ENCODE peak calls at places on chromosomes 16 and 17, in seven cellular contexts. M is lower lobe of right lung; Q is RWPE1; V is stomach; T is ascending aorta; C is CD8-positive, alpha-beta memory T cell; B is SJSA1. D is an unnamed sample.

GRCh38 chr17:18997650-18998196 is 6.8 kb downstream of the FAM83G start:
- DNase-seq in B (no peak), T (no peak), C (no peak), V (no peak), M (no peak), Q (no peak), D (no peak)

GRCh38 chr17:2924211-2924610 is 128.0 kb downstream of the RAP1GAP2 start:
- DNase-seq in V (no peak), B (no peak), M (no peak), C (no peak), Q (peak; percentile 14), T (no peak), D (no peak)

GRCh38 chr17:82236142-82236971 is 7.5 kb downstream of the SLC16A3 start:
- DNase-seq in Q (no peak), C (peak; percentile 58), V (peak; percentile 75), T (no peak), M (peak; percentile 80), B (peak; percentile 67), D (peak; percentile 88)

GRCh38 chr16:11383481-11384183 is 38.4 kb downstream of the RMI2 start:
- DNase-seq in M (no peak), V (no peak), T (no peak), Q (no peak), C (no peak), B (no peak), D (no peak)

GRCh38 chr17:16962804-16963203 is 9.1 kb downstream of the TNFRSF13B start:
- DNase-seq in V (no peak), C (no peak), M (no peak), B (no peak), Q (no peak), T (no peak), D (peak; percentile 38)

GRCh38 chr16:15523939-15524338 is 89.6 kb downstream of the BMERB1 start:
- DNase-seq in B (no peak), T (no peak), Q (no peak), C (no peak), V (no peak), M (no peak), D (no peak)

GRCh38 chr17:290121-290521 is 62.5 kb downstream of the RPH3AL start:
- DNase-seq in Q (no peak), B (no peak), T (no peak), C (no peak), V (no peak), M (peak; percentile 28), D (no peak)

GRCh38 chr17:7167832-7168231 is 11.3 kb downstream of the ASGR1 start:
- DNase-seq in V (no peak), Q (no peak), B (no peak), T (no peak), C (no peak), M (no peak), D (no peak)

GRCh38 chr17:19338031-19338990 is 24.2 kb downstream of the B9D1 start:
- DNase-seq in V (peak; percentile 74), Q (no peak), M (peak; percentile 81), T (peak; percentile 7), B (peak; percentile 56), C (peak; percentile 45), D (peak; percentile 84)

GRCh38 chr17:73984981-73985380 is 218.5 kb upstream of the RPL38 start:
- DNase-seq in B (no peak), C (no peak), Q (no peak), V (no peak), T (no peak), M (no peak), D (no peak)

GRCh38 chr16:48479955-48480354 is 94.7 kb upstream of the SIAH1 start:
- DNase-seq in C (no peak), M (no peak), Q (no peak), B (no peak), T (no peak), V (no peak), D (no peak)

GRCh38 chr17:17508019-17508535 is 11.9 kb upstream of the RASD1 start:
- DNase-seq in M (peak; percentile 24), C (no peak), V (no peak), B (no peak), T (no peak), Q (no peak), D (no peak)

GRCh38 chr16:53967172-53967571 is 263.2 kb downstream of the FTO start:
- DNase-seq in M (no peak), V (no peak), C (no peak), Q (no peak), B (no peak), T (no peak), D (no peak)

GRCh38 chr16:86692476-86692875 is 114.1 kb downstream of the FOXL1 start:
- DNase-seq in B (no peak), M (no peak), V (no peak), T (no peak), C (no peak), Q (no peak), D (no peak)

GRCh38 chr16:16120382-16121184 is 102.7 kb downstream of the ABCC6 start:
- DNase-seq in T (no peak), V (peak; percentile 56), B (no peak), Q (no peak), M (peak; percentile 56), C (no peak), D (no peak)

GRCh38 chr16:76913046-76913445 is 277.9 kb upstream of the MON1B start:
- DNase-seq in M (no peak), B (no peak), Q (peak; percentile 10), V (no peak), C (no peak), T (no peak), D (no peak)

GRCh38 chr16:50185005-50185505 is 31.9 kb downstream of the TENT4B start:
- DNase-seq in T (no peak), V (no peak), B (no peak), C (no peak), Q (no peak), M (no peak), D (no peak)

GRCh38 chr16:50182441-50182840 is 29.3 kb downstream of the TENT4B start:
- DNase-seq in T (no peak), V (no peak), C (no peak), B (no peak), M (no peak), Q (no peak), D (no peak)

GRCh38 chr16:50188619-50189136 is 35.6 kb downstream of the TENT4B start:
- DNase-seq in Q (no peak), B (no peak), C (no peak), M (no peak), T (no peak), V (no peak), D (no peak)

GRCh38 chr16:50178397-50179018 is 25.4 kb downstream of the TENT4B start:
- DNase-seq in T (no peak), V (no peak), C (no peak), M (no peak), Q (no peak), B (no peak), D (no peak)

GRCh38 chr16:50183316-50183715 is 30.2 kb downstream of the TENT4B start:
- DNase-seq in T (no peak), C (no peak), V (no peak), B (no peak), Q (no peak), M (no peak), D (no peak)
- H3K27ac ChIP-seq in T (peak overlapping the region; percentile 37), C (no peak overlapping the region), V (no peak overlapping the region), B (no peak overlapping the region), Q (peak overlapping the region; percentile 62), M (no peak overlapping the region), D (no peak overlapping the region)

GRCh38 chr17:15261063-15261817 is 3.9 kb downstream of the PMP22 start:
- DNase-seq in B (peak; percentile 80), T (no peak), Q (no peak), V (peak; percentile 36), M (peak; percentile 54), C (no peak), D (peak; percentile 74)
- H3K27ac ChIP-seq in B (peak overlapping the region; percentile 74), T (peak overlapping the region; percentile 98), Q (peak overlapping the region; percentile 93), V (peak overlapping the region; percentile 99), M (peak overlapping the region; percentile 91), C (no peak overlapping the region), D (peak overlapping the region; percentile 72)

GRCh38 chr17:42268236-42268635 is 8.0 kb downstream of the STAT5B start:
- DNase-seq in C (no peak), B (no peak), V (no peak), M (no peak), Q (no peak), T (no peak), D (no peak)
- H3K27ac ChIP-seq in C (peak overlapping the region; percentile 13), B (no peak overlapping the region), V (no peak overlapping the region), M (no peak overlapping the region), Q (no peak overlapping the region), T (no peak overlapping the region), D (no peak overlapping the region)

GRCh38 chr16:2458887-2459646 is 842 bp upstream of the TEDC2 start:
- DNase-seq in T (no peak), V (no peak), C (no peak), Q (no peak), B (no peak), M (no peak), D (no peak)

GRCh38 chr16:2460391-2460713 is 443 bp downstream of the TEDC2 start:
- DNase-seq in B (no peak), Q (no peak), V (no peak), M (no peak), C (no peak), T (no peak), D (no peak)

GRCh38 chr16:2460916-2461315 is 1.0 kb downstream of the TEDC2 start:
- DNase-seq in B (no peak), Q (no peak), V (no peak), C (no peak), M (no peak), T (no peak), D (no peak)

GRCh38 chr16:2457946-2458345 is 2.0 kb upstream of the TEDC2 start:
- DNase-seq in Q (no peak), B (no peak), T (no peak), M (no peak), C (no peak), V (no peak), D (no peak)

GRCh38 chr16:2459647-2460390 is at the start of gene TEDC2:
- DNase-seq in Q (peak; percentile 97), B (peak; percentile 97), M (peak; percentile 98), V (peak; percentile 98), C (peak; percentile 98), T (peak; percentile 79), D (peak; percentile 97)
- H3K27ac ChIP-seq in Q (peak within 1 kb of the TSS; percentile 75), B (peak within 1 kb of the TSS; percentile 12), M (no peak within 1 kb of the TSS), V (peak within 1 kb of the TSS; percentile 65), C (peak within 1 kb of the TSS; percentile 61), T (no peak within 1 kb of the TSS), D (peak within 1 kb of the TSS; percentile 49)

DNA sequence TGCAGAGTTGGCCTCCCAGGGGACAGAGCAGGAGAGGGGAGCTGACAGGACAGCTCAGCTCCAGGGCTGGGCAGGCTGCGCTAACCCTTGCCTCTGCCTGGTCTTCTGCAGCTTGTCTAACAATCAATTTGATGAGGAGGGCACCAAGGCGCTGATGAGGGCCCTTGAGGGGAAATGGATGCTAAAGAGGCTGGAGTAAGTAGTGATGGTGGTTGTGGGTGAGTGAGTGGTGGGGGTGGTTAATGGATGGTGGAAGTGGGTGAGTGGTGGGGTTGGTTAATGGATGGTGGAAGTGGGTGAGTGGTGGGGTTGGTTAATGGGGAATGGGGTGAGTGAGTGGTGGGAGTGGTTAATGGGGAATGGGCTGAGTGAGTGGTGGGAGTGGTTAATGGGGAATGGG is 22.0 kb upstream of the CPNE2 start:
- DNase-seq in T (no peak), B (no peak), C (no peak), Q (no peak), V (no peak), M (no peak), D (no peak)
- H3K27ac ChIP-seq in T (no peak overlapping the region), B (no peak overlapping the region), C (no peak overlapping the region), Q (peak overlapping the region; percentile 7), V (no peak overlapping the region), M (no peak overlapping the region), D (no peak overlapping the region)

GRCh38 chr17:31418773-31419350 is 27.4 kb downstream of the RAB11FIP4 start:
- DNase-seq in B (no peak), C (no peak), Q (no peak), V (no peak), T (no peak), M (no peak), D (no peak)
- H3K27ac ChIP-seq in B (no peak overlapping the region), C (no peak overlapping the region), Q (no peak overlapping the region), V (no peak overlapping the region), T (no peak overlapping the region), M (no peak overlapping the region), D (no peak overlapping the region)